ENCODE peak calls at places on chromosomes 11 and 22, in eight cellular contexts. H is Peyer's patch, U is suprapubic skin, Q is H54, M is spleen, N is GM12891, X is IMR-90, F is HCT116. Z is an unnamed sample.
A peak's percentile ranks its signal among the peaks of the same experiment; 100 is the strongest.

GRCh38 chr22:35970601-35971417 is 57.8 kb downstream of the RBFOX2 start:
- DNase-seq in H (no peak), U (no peak), Q (no peak), M (no peak), N (no peak), X (no peak), F (no peak), Z (no peak)

GRCh38 chr11:119077839-119078238 is 6.8 kb upstream of the HMBS start:
- DNase-seq in H (peak; percentile 56), U (no peak), Q (no peak), M (peak; percentile 52), N (no peak), X (no peak), F (no peak), Z (no peak)

GRCh38 chr11:4025248-4025956 is 69.2 kb upstream of the RRM1 start:
- DNase-seq in H (no peak), U (no peak), Q (no peak), M (no peak), N (no peak), X (peak; percentile 25), F (no peak), Z (no peak)

GRCh38 chr11:13209379-13209778 is 68.2 kb upstream of the BMAL1 start:
- DNase-seq in H (no peak), U (no peak), Q (no peak), M (no peak), N (no peak), X (no peak), F (no peak), Z (no peak)

GRCh38 chr11:47508595-47509555 is 44.1 kb downstream of the CELF1 start:
- DNase-seq in H (no peak), U (no peak), Q (no peak), M (no peak), N (no peak), X (no peak), F (no peak), Z (no peak)

GRCh38 chr11:129580278-129580677 is 204.6 kb downstream of the BARX2 start:
- DNase-seq in H (no peak), U (no peak), Q (no peak), M (no peak), N (no peak), X (no peak), F (no peak), Z (no peak)

GRCh38 chr11:113496026-113496651 is 20.9 kb upstream of the DRD2 start:
- DNase-seq in H (no peak), U (no peak), Q (no peak), M (no peak), N (no peak), X (no peak), F (no peak), Z (no peak)

GRCh38 chr11:11115475-11115874 is 237.6 kb downstream of the CSNK2A3 start:
- DNase-seq in H (no peak), U (no peak), Q (no peak), M (no peak), N (no peak), X (no peak), F (no peak), Z (no peak)

GRCh38 chr22:31348766-31349165 is 2.6 kb upstream of the PATZ1 start:
- DNase-seq in H (no peak), U (no peak), Q (no peak), M (no peak), N (no peak), X (no peak), F (no peak), Z (no peak)

GRCh38 chr22:31347251-31348008 is 1.3 kb upstream of the PATZ1 start:
- DNase-seq in H (peak; percentile 77), U (peak; percentile 87), Q (no peak), M (peak; percentile 90), N (peak; percentile 58), X (peak; percentile 62), F (peak; percentile 50), Z (peak; percentile 74)

GRCh38 chr22:31345331-31346254 is 553 bp downstream of the PATZ1 start:
- DNase-seq in H (peak; percentile 90), U (peak; percentile 85), Q (peak; percentile 71), M (peak; percentile 96), N (peak; percentile 93), X (peak; percentile 83), F (peak; percentile 68), Z (peak; percentile 93)

GRCh38 chr22:31346255-31346732 is at the start of gene PATZ1:
- DNase-seq in H (no peak), U (peak; percentile 85), Q (peak; percentile 42), M (peak; percentile 93), N (peak; percentile 79), X (peak; percentile 72), F (peak; percentile 51), Z (peak; percentile 87)

DNA sequence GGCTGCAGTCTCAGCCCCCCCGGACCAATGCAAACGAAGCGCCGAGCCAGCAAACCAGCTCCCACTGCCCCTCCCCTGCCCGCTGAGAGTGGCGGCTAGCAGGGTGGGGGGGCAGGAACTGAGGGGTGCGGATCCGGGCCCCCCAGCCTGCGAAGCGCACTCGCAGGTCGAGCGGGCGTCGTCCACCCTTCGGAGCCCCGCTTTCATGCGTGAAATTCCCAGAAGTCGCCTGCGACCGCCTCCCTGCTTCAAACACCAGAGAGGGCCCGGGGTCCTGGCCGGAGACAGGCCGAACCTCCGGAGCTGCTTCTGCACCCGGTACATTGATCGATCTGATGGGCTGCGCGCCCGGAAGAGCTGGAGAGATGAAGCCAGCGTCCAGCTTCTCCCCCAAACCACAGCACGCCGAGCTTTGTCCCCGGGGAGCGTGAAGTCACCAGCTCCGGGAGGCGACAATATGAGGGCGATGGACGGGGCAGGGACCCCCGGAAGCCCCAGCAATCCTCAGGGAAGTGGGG is 646 bp upstream of the PATZ1 start:
- DNase-seq in H (peak; percentile 75), U (no peak), Q (no peak), M (peak; percentile 93), N (peak; percentile 75), X (peak; percentile 33), F (no peak), Z (peak; percentile 82)
- TF ChIP-seq POLR2A in H (no peak), U (no peak), Q (no peak), M (no peak), N (peak; percentile 57), X (no peak), F (no peak), Z (no peak)

DNA sequence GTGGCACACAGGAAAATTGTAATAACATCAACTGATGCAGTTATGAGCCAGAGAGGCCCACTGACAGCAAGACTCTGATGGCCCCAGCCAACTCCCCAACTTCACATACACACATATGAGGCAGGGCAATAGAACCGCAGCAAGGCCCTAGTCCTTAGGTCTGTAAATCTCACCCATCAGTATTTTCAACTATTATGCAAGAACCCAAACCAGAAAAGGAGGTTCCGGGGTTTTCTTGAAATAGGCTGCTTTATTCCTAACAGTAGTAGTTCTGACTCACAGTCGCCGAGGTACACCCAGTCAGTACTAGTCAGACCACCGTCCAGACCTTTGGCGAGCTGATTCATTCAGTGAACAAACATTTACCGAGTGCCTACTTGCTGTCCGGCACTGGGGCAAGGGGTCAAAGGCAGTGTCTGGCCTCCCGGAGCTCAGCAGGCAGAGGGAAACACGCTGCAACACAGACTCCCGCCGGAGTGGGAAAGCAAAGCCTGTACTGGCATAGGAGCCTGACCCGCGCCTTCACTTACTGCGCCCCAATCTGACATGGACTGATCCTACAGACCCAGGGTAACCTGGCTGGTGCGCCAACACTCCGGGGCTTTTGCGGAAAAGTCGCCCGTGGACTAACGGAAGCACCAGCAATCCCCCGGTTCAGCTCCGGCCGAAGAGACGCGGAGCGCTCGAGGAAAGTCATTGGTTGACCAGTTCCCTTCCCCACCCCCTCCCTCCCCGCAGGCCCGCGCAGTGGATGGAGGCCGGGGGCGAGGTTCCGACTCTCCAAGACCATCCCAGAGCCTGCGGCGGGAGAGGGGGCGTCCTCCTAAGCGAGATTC is 1.3 kb downstream of the PLEKHA7 start:
- DNase-seq in H (peak; percentile 86), U (peak; percentile 75), Q (peak; percentile 100), M (peak; percentile 73), N (no peak), X (peak; percentile 52), F (peak; percentile 12), Z (no peak)
- TF ChIP-seq POLR2A in H (peak; percentile 84), U (no peak), Q (no peak), M (no peak), N (no peak), X (no peak), F (no peak), Z (no peak)

GRCh38 chr11:77589181-77589520 is 602 bp upstream of the AQP11 start:
- DNase-seq in H (no peak), U (no peak), Q (no peak), M (no peak), N (no peak), X (no peak), F (no peak), Z (no peak)

GRCh38 chr11:77592727-77593126 is 3.0 kb downstream of the AQP11 start:
- DNase-seq in H (no peak), U (no peak), Q (no peak), M (no peak), N (no peak), X (no peak), F (no peak), Z (no peak)

GRCh38 chr11:77590194-77590591 is 440 bp downstream of the AQP11 start:
- DNase-seq in H (no peak), U (no peak), Q (no peak), M (no peak), N (no peak), X (peak; percentile 46), F (no peak), Z (peak; percentile 71)

GRCh38 chr11:77593883-77594282 is 4.1 kb downstream of the AQP11 start:
- DNase-seq in H (no peak), U (no peak), Q (no peak), M (no peak), N (no peak), X (no peak), F (no peak), Z (no peak)

GRCh38 chr11:77589521-77590193 is at the start of gene AQP11:
- DNase-seq in H (peak; percentile 98), U (peak; percentile 85), Q (peak; percentile 88), M (peak; percentile 91), N (peak; percentile 86), X (peak; percentile 80), F (peak; percentile 26), Z (peak; percentile 89)
- TF ChIP-seq POLR2A in H (peak; percentile 79), U (no peak), Q (peak; percentile 73), M (no peak), N (no peak), X (no peak), F (no peak), Z (no peak)

DNA sequence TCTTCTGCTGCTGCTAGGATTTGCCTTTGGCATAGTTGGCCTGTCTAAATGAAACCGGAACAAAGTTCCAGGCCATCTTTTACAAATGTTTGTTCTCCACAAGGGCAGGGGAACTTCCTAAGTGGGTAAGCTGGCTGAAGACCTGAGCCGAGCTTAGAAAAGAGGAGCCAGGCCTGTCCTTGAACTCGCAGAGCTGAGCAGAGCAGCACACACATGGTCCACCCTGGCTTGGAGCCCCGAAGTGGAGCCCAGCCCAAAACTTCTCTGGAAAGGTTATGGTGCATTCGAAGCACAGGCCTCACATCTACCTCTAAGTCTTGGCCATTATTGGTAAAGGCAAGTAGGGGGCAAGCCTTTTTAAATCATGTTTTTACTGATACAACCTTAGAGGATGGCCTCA is 55.9 kb upstream of the EIF3M start:
- DNase-seq in H (no peak), U (no peak), Q (no peak), M (no peak), N (no peak), X (no peak), F (no peak), Z (no peak)
- TF ChIP-seq POLR2A in H (no peak), U (no peak), Q (no peak), M (no peak), N (no peak), X (no peak), F (no peak), Z (no peak)